ENCODE peak calls at places on chromosomes 7 and 10, in seven cellular contexts. E, M, H, Z, S, U and X are unnamed samples.
A peak's percentile ranks its signal among the peaks of the same experiment; 100 is the strongest.

GRCh38 chr7:2926898-2927405 is 82.8 kb upstream of the GNA12 start:
- DNase-seq in E (no peak), M (no peak), H (no peak), Z (no peak), S (no peak), U (no peak), X (peak; percentile 19)

GRCh38 chr10:6423004-6423403 is 157.1 kb downstream of the PRKCQ start:
- DNase-seq in E (no peak), M (no peak), H (no peak), Z (no peak), S (no peak), U (no peak), X (no peak)

GRCh38 chr7:12303096-12303495 is 92.0 kb downstream of the TMEM106B start:
- DNase-seq in E (no peak), M (no peak), H (no peak), Z (no peak), S (no peak), U (no peak), X (no peak)

GRCh38 chr7:33842141-33842540 is 63.2 kb upstream of the BMPER start:
- DNase-seq in E (no peak), M (no peak), H (no peak), Z (no peak), S (no peak), U (no peak), X (no peak)

GRCh38 chr7:34849966-34850365 is 187.3 kb downstream of the DPY19L1 start:
- DNase-seq in E (no peak), M (no peak), H (no peak), Z (no peak), S (no peak), U (no peak), X (no peak)

GRCh38 chr7:20793686-20794394 is 7.2 kb upstream of the SP8 start:
- DNase-seq in E (no peak), M (no peak), H (no peak), Z (no peak), S (no peak), U (no peak), X (peak; percentile 45)

GRCh38 chr10:86688398-86688921 is 20.1 kb downstream of the LDB3 start:
- DNase-seq in E (no peak), M (peak; percentile 88), H (no peak), Z (no peak), S (peak; percentile 48), U (peak; percentile 63), X (peak; percentile 80)

GRCh38 chr10:101525848-101526247 is 62.2 kb downstream of the POLL start:
- DNase-seq in E (no peak), M (no peak), H (no peak), Z (no peak), S (no peak), U (no peak), X (no peak)

GRCh38 chr10:71293446-71294090 is 25.5 kb upstream of the SLC29A3 start:
- DNase-seq in E (no peak), M (no peak), H (no peak), Z (no peak), S (peak; percentile 29), U (no peak), X (no peak)

GRCh38 chr7:103932389-103932788 is 57.1 kb downstream of the RELN start:
- DNase-seq in E (no peak), M (no peak), H (no peak), Z (no peak), S (no peak), U (no peak), X (peak; percentile 43)

GRCh38 chr7:132592947-132593335 is 16.7 kb upstream of the PLXNA4 start:
- DNase-seq in E (no peak), M (no peak), H (no peak), Z (peak; percentile 36), S (no peak), U (no peak), X (peak; percentile 7)

GRCh38 chr10:11146402-11147171 is 128.9 kb downstream of the CELF2 start:
- DNase-seq in E (no peak), M (no peak), H (no peak), Z (no peak), S (no peak), U (no peak), X (no peak)

GRCh38 chr7:835491-836401 is 3.5 kb downstream of the SUN1 start:
- DNase-seq in E (no peak), M (no peak), H (no peak), Z (no peak), S (no peak), U (no peak), X (no peak)

GRCh38 chr10:7872041-7872442 is 53.7 kb downstream of the TAF3 start:
- DNase-seq in E (no peak), M (peak; percentile 52), H (no peak), Z (no peak), S (no peak), U (peak; percentile 8), X (no peak)

GRCh38 chr7:46198691-46199090 is 277.6 kb upstream of the IGFBP3 start:
- DNase-seq in E (no peak), M (no peak), H (no peak), Z (no peak), S (no peak), U (no peak), X (no peak)

GRCh38 chr10:44173558-44173894 is 211.4 kb downstream of the CXCL12 start:
- DNase-seq in E (no peak), M (no peak), H (no peak), Z (no peak), S (no peak), U (no peak), X (no peak)

GRCh38 chr10:68235111-68235510 is 3.2 kb upstream of the ATOH7 start:
- DNase-seq in E (no peak), M (no peak), H (no peak), Z (no peak), S (no peak), U (no peak), X (no peak)

GRCh38 chr7:130881799-130882141 is 147.8 kb upstream of the KLF14 start:
- DNase-seq in E (no peak), M (no peak), H (no peak), Z (no peak), S (no peak), U (no peak), X (no peak)

GRCh38 chr10:29760139-29760538 is 125.4 kb upstream of the SVIL start:
- DNase-seq in E (no peak), M (no peak), H (no peak), Z (no peak), S (no peak), U (no peak), X (no peak)

GRCh38 chr10:102651455-102652169 is 7.3 kb downstream of the TRIM8 start:
- DNase-seq in E (no peak), M (no peak), H (no peak), Z (no peak), S (no peak), U (no peak), X (no peak)

GRCh38 chr10:48547061-48547895 is 57.6 kb downstream of the ARHGAP22 start:
- DNase-seq in E (peak; percentile 42), M (no peak), H (no peak), Z (no peak), S (no peak), U (no peak), X (no peak)

GRCh38 chr7:92622680-92623079 is 32.5 kb upstream of the FAM133B start:
- DNase-seq in E (no peak), M (no peak), H (no peak), Z (no peak), S (no peak), U (no peak), X (no peak)